ENCODE peak calls at places on chromosomes 7 and 10, in four cellular contexts. Y is SK-N-SH, B is heart right ventricle, A is retinal pigment epithelial cell. K is an unnamed sample.

GRCh38 chr7:105014725-105015630 is 973 bp downstream of the KMT2E start:
- DNase-seq in B (peak), Y (peak), A (no peak), K (no peak)

GRCh38 chr10:117543245-117543998 is 876 bp downstream of the EMX2 start:
- DNase-seq in B (no peak), Y (peak), A (no peak), K (no peak)

GRCh38 chr10:36721851-36722250 is 403.5 kb upstream of the ANKRD30A start:
- DNase-seq in A (no peak), B (no peak), Y (no peak), K (no peak)

GRCh38 chr10:1050555-1050954 is 1.6 kb upstream of the IDI1 start:
- DNase-seq in B (no peak), Y (no peak), A (no peak), K (no peak)

GRCh38 chr7:6579446-6579845 is 2.2 kb downstream of the ZDHHC4 start:
- DNase-seq in A (no peak), Y (no peak), B (no peak), K (no peak)

GRCh38 chr7:134813668-134814067 is 34.2 kb downstream of the CALD1 start:
- DNase-seq in Y (no peak), A (no peak), B (no peak), K (no peak)

GRCh38 chr7:141257597-141257996 is 183.7 kb downstream of the TMEM178B start:
- DNase-seq in A (no peak), B (no peak), Y (no peak), K (no peak)

GRCh38 chr7:108415821-108416536 is 40.3 kb downstream of the NRCAM start:
- DNase-seq in Y (peak), A (peak), B (no peak), K (peak)

GRCh38 chr10:30750971-30751677 is 121.6 kb upstream of the LYZL2 start:
- DNase-seq in B (no peak), Y (no peak), A (no peak), K (no peak)

GRCh38 chr7:5780801-5781496 is 514 bp downstream of the RNF216 start:
- DNase-seq in A (no peak), B (peak), Y (peak), K (no peak)

GRCh38 chr10:131514454-131514853 is 202.9 kb upstream of the TCERG1L start:
- DNase-seq in A (no peak), Y (no peak), B (no peak), K (peak)

GRCh38 chr10:45418859-45419672 is 45.0 kb downstream of the ALOX5 start:
- DNase-seq in B (peak), A (no peak), Y (peak), K (no peak)

GRCh38 chr10:62839595-62839994 is 23.4 kb upstream of the EGR2 start:
- DNase-seq in A (no peak), Y (no peak), B (no peak), K (no peak)

GRCh38 chr10:102408728-102409603 is 9.6 kb downstream of the PSD start:
- DNase-seq in A (no peak), Y (peak), B (peak), K (no peak)

GRCh38 chr7:35967366-35968139 is 166.7 kb downstream of the SEPTIN7 start:
- DNase-seq in B (no peak), A (no peak), Y (peak), K (no peak)

GRCh38 chr7:66307591-66308215 is 102.6 kb downstream of the TPST1 start:
- DNase-seq in Y (no peak), A (no peak), B (peak), K (no peak)

GRCh38 chr7:135659159-135659837 is 3.0 kb upstream of the STMP1 start:
- DNase-seq in B (no peak), A (no peak), Y (no peak), K (no peak)

GRCh38 chr7:66198956-66199355 is 6.2 kb upstream of the TPST1 start:
- DNase-seq in A (no peak), B (no peak), Y (no peak), K (no peak)

GRCh38 chr7:5677538-5678294 is 103.7 kb downstream of the RNF216 start:
- DNase-seq in Y (peak), A (no peak), B (peak), K (peak)

GRCh38 chr10:48442090-48442808 is 135.8 kb downstream of the MAPK8 start:
- DNase-seq in B (no peak), A (no peak), Y (no peak), K (no peak)

GRCh38 chr7:25642849-25643248 is 414.6 kb upstream of the NPVF start:
- DNase-seq in B (no peak), Y (no peak), A (peak), K (no peak)

GRCh38 chr10:86366033-86366901 is at the start of gene GRID1:
- DNase-seq in B (no peak), A (no peak), Y (peak), K (no peak)
- TF ChIP-seq CTCF in B (peak), A (no peak), Y (no peak), K (no peak)

GRCh38 chr10:27449571-27449970 is 54.5 kb upstream of the RAB18 start:
- DNase-seq in B (no peak), A (no peak), Y (no peak), K (no peak)

GRCh38 chr10:27448926-27449325 is 55.2 kb upstream of the RAB18 start:
- DNase-seq in A (peak), Y (no peak), B (no peak), K (peak)

GRCh38 chr10:27445070-27445469 is 59.0 kb upstream of the RAB18 start:
- DNase-seq in B (no peak), A (no peak), Y (no peak), K (no peak)

GRCh38 chr10:27446091-27446918 is 57.8 kb upstream of the RAB18 start:
- DNase-seq in A (no peak), B (no peak), Y (peak), K (peak)

DNA sequence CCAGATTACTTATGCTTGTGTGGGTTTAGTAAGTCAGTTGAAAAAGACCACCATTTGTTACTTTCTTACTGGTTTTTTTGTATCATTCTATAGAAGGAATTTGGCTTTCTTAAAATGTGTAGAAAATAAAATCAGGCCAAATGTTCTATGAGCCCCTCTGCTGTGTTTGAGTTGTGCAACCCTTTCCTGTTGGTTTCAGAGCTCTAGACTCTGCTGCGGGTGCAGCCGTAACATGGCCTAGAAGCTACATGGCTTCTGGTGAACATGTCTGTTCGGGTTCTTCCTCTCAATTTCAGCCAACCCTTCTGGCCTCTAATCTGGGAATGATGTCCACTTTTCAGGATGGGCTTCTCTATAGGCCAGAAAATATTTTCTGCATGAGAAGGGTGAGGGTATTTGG is 56.6 kb upstream of the RAB18 start:
- DNase-seq in Y (no peak), B (no peak), A (no peak), K (no peak)
- TF ChIP-seq CTCF in Y (no peak), B (no peak), A (no peak), K (no peak)

GRCh38 chr7:20114463-20114862 is 102.7 kb downstream of the MACC1 start:
- DNase-seq in A (no peak), Y (no peak), B (peak), K (no peak)
- TF ChIP-seq CTCF in A (no peak), Y (no peak), B (no peak), K (no peak)

GRCh38 chr10:11782793-11783557 is 40.2 kb upstream of the PROSER2 start:
- DNase-seq in Y (peak), B (no peak), A (no peak), K (peak)
- TF ChIP-seq CTCF in Y (peak), B (peak), A (peak), K (peak)

GRCh38 chr10:110646417-110647135 is 2.4 kb downstream of the RBM20 start:
- DNase-seq in Y (peak), A (no peak), B (no peak), K (no peak)

GRCh38 chr10:110642204-110642979 is 1.7 kb upstream of the RBM20 start:
- DNase-seq in Y (no peak), B (no peak), A (no peak), K (no peak)

GRCh38 chr10:110642980-110643655 is 1.0 kb upstream of the RBM20 start:
- DNase-seq in B (no peak), Y (no peak), A (no peak), K (no peak)

GRCh38 chr10:110644598-110645462 is 694 bp downstream of the RBM20 start:
- DNase-seq in Y (peak), A (no peak), B (no peak), K (no peak)

GRCh38 chr10:110643670-110644597 is at the start of gene RBM20:
- DNase-seq in A (no peak), B (peak), Y (peak), K (no peak)
- TF ChIP-seq CTCF in A (no peak), B (peak), Y (peak), K (no peak)

K was measured in epithelial cell of proximal tubule.